ENCODE peak calls at places on chromosomes 2 and 18, in seven cellular contexts. X, G, K, F, J, Z and E are unnamed samples.

GRCh38 chr18:68234676-68235075 is 480.2 kb downstream of the TMX3 start:
- DNase-seq in X (no peak), G (no peak), K (no peak), F (peak; percentile 12), J (no peak), Z (no peak), E (no peak)

GRCh38 chr18:59881728-59882685 is 17.8 kb upstream of the PMAIP1 start:
- DNase-seq in X (no peak), G (no peak), K (no peak), F (peak; percentile 67), J (peak; percentile 41), Z (no peak), E (peak; percentile 53)

GRCh38 chr2:74957886-74958276 is 562 bp upstream of the POLE4 start:
- DNase-seq in X (no peak), G (no peak), K (no peak), F (no peak), J (no peak), Z (no peak), E (no peak)

GRCh38 chr2:214361116-214361515 is 49.7 kb upstream of the VWC2L start:
- DNase-seq in X (no peak), G (no peak), K (no peak), F (no peak), J (no peak), Z (no peak), E (no peak)

GRCh38 chr2:151891566-151892194 is 63.5 kb upstream of the ARL5A start:
- DNase-seq in X (no peak), G (peak; percentile 33), K (no peak), F (no peak), J (peak; percentile 69), Z (no peak), E (no peak)

GRCh38 chr2:24957976-24958375 is 13.8 kb downstream of the DNAJC27 start:
- DNase-seq in X (no peak), G (no peak), K (no peak), F (no peak), J (no peak), Z (no peak), E (no peak)

GRCh38 chr2:38947241-38948239 is 57.9 kb downstream of the ARHGEF33 start:
- DNase-seq in X (peak; percentile 79), G (peak; percentile 83), K (peak; percentile 83), F (peak; percentile 75), J (peak; percentile 93), Z (peak; percentile 68), E (peak; percentile 78)

GRCh38 chr2:43155842-43156511 is 70.4 kb downstream of the ZFP36L2 start:
- DNase-seq in X (no peak), G (no peak), K (no peak), F (no peak), J (no peak), Z (no peak), E (no peak)

GRCh38 chr18:41940506-41941215 is 14.4 kb upstream of the PIK3C3 start:
- DNase-seq in X (no peak), G (no peak), K (peak; percentile 75), F (peak; percentile 97), J (peak; percentile 58), Z (no peak), E (no peak)

GRCh38 chr2:230814616-230815015 is 50.1 kb upstream of the ITM2C start:
- DNase-seq in X (no peak), G (no peak), K (peak; percentile 55), F (peak; percentile 47), J (no peak), Z (no peak), E (no peak)

GRCh38 chr2:20592106-20593071 is 58.5 kb downstream of the HS1BP3 start:
- DNase-seq in X (no peak), G (peak; percentile 3), K (no peak), F (no peak), J (peak; percentile 77), Z (no peak), E (no peak)

GRCh38 chr2:11688222-11689069 is 18.5 kb upstream of the NTSR2 start:
- DNase-seq in X (peak; percentile 90), G (peak; percentile 89), K (peak; percentile 81), F (peak; percentile 65), J (peak; percentile 96), Z (peak; percentile 78), E (peak; percentile 83)

GRCh38 chr2:241189856-241190201 is 1.4 kb downstream of the ANO7 start:
- DNase-seq in X (no peak), G (no peak), K (no peak), F (no peak), J (peak; percentile 41), Z (no peak), E (no peak)

GRCh38 chr2:111251711-111252110 is 131.0 kb downstream of the BCL2L11 start:
- DNase-seq in X (no peak), G (no peak), K (no peak), F (no peak), J (no peak), Z (no peak), E (no peak)

GRCh38 chr2:33015421-33016142 is 68.8 kb downstream of the LTBP1 start:
- DNase-seq in X (no peak), G (peak; percentile 59), K (peak; percentile 97), F (peak; percentile 82), J (no peak), Z (no peak), E (peak; percentile 78)

GRCh38 chr2:49146412-49146811 is 7.9 kb downstream of the FSHR start:
- DNase-seq in X (no peak), G (no peak), K (no peak), F (no peak), J (no peak), Z (no peak), E (no peak)

DNA sequence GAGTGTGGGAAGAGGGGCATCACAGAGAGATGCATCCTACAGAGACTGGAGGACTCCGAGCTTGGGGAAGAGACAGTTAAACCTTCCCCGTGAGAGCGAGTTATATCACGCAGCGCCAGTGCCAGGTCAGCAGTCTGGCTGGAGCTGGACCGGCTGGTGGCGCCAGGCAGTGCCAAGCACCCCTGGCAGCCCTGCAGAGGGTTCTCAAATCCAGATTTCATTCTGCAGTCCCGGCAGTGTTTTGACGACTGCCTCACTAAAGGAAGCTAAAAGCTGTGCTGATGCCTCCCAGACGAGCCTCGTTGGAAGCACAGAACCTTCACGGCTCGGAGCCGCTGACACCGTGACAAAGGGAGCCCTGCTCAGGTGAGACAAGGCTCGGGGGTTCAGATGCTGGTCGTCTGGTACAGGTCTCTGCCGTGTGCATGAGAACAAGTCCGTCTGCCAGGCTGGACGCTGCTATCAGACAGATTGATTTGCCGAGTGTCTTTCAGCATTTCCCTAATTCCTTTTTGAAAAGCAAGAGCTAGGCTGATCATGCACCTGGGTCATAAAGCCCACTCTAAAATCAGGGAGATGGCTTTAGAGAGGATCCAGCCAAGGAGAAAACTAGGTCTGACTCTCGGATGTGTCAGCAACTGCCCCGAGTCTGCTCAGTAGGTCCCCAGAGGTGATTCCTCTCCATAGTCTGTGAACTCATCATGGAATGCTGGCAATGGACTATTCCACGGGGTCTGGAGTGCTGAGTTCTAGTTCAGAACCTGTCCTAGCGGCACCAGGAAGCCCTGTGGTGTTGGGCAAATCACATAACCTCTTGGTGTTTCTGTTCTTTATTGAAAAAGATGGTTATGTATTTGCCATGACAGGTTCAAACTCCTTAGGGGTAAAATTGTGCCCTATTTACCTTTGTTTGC is 240.6 kb downstream of the SOX11 start:
- DNase-seq in X (no peak), G (peak; percentile 69), K (no peak), F (no peak), J (no peak), Z (no peak), E (no peak)
- TF ChIP-seq CTCF in X (no peak), G (no peak), K (no peak), F (no peak), J (no peak), Z (no peak), E (no peak)

DNA sequence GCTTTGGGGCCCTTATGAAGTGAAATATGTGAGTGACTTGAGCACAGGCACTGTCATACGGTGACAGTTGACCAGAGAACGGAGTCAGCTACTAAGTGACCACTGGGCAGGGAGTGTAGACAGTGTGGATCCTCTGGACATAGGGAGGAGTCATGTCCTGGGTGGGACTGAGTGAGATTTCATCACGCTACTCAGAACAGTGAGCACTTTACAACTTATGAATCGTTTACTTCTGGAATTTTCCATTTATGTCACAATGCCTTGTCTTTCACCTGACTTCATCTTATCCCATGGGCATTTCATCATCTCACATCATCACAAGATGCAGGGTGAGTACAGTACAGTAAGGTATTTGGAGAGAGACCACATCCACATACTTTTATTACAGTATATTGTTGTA is 29.0 kb downstream of the PTPRM start:
- DNase-seq in X (no peak), G (no peak), K (no peak), F (peak; percentile 18), J (no peak), Z (no peak), E (no peak)
- H3K4me1 ChIP-seq in X (peaks cover 25% of the 10 kb centered on the region), G (no peaks in the 10 kb centered on the region), K (no peaks in the 10 kb centered on the region), F (peaks cover 16% of the 10 kb centered on the region), J (peaks cover 19% of the 10 kb centered on the region), Z (no peaks in the 10 kb centered on the region), E (no peaks in the 10 kb centered on the region)

GRCh38 chr18:48992133-48992532 is 41.4 kb upstream of the SMAD7 start:
- DNase-seq in X (no peak), G (no peak), K (no peak), F (no peak), J (no peak), Z (no peak), E (no peak)

GRCh38 chr18:48989304-48990284 is 38.8 kb upstream of the SMAD7 start:
- DNase-seq in X (no peak), G (no peak), K (peak; percentile 48), F (peak; percentile 18), J (peak; percentile 44), Z (no peak), E (no peak)

GRCh38 chr18:48991299-48992055 is 40.7 kb upstream of the SMAD7 start:
- DNase-seq in X (no peak), G (no peak), K (no peak), F (no peak), J (peak; percentile 54), Z (no peak), E (no peak)

GRCh38 chr18:48988508-48989303 is 37.9 kb upstream of the SMAD7 start:
- DNase-seq in X (no peak), G (no peak), K (no peak), F (no peak), J (peak; percentile 38), Z (no peak), E (no peak)

DNA sequence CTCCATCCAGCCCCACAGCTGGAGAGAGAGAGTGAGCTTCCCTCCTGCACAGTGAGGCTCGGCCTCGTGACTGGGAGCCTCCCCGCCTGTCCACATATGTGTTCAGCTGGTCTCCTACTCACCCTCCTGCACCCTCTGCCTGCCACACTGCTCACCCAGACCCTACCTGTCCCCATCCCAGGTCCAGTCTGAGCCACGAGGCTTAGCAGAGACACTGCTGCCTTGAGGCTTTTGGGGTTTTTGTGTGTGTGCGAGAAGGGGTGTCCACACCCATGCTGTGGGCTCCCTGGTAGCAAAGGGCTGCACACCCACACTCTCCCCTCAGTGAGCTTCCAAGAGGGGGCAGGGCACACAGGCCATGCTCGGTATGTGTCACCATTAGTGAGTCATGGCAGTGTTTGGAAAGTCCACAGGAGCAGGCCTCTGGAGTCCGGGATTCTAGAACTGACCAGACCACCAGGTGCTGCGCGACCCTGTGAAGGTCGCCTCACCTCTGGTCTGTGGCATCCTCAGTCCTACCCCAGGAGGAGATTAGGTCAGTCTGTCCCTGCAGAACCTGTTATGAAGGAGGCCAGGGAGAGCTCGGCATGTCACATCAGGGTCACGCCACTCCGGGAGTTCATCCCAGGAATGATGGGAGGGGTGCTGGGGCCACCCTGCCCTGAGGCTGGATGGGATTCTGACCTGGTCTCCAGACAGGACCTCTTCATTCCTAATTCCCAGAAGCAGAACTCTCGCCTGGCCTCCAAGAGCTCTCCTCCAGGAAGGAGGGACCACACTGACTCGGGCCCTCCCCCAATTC is 39.9 kb upstream of the SMAD7 start:
- DNase-seq in X (no peak), G (no peak), K (peak; percentile 44), F (peak; percentile 75), J (peak; percentile 67), Z (peak; percentile 51), E (no peak)
- H3K27ac ChIP-seq in X (no peak overlapping the region), G (no peak overlapping the region), K (peak overlapping the region; percentile 24), F (peak overlapping the region; percentile 2), J (no peak overlapping the region), Z (peak overlapping the region; percentile 76), E (no peak overlapping the region)

GRCh38 chr18:49648811-49649210 is 87.0 kb downstream of the LIPG start:
- DNase-seq in X (no peak), G (no peak), K (no peak), F (no peak), J (peak; percentile 39), Z (no peak), E (no peak)
- TF ChIP-seq CTCF in X (peak; percentile 18), G (no peak), K (no peak), F (no peak), J (peak; percentile 66), Z (no peak), E (no peak)